ENCODE peak calls at places on chromosomes 7 and 10, in five cellular contexts. K is activated CD4-positive, alpha-beta T cell treated with anti-CD3 and anti-CD28 coated beads, Interleukin-2, amount 50 U/mL, for 1 hour; O is hypothalamus; I is stimulated activated CD4-positive, alpha-beta T cell treated with anti-CD3 and anti-CD28 coated beads, Interleukin-2, amount 100 ng/mL, for 48 hours; X is AG04450. S is an unnamed sample.

GRCh38 chr10:70592746-70593512 is 9.6 kb downstream of the PRF1 start:
- DNase-seq in K (no peak), O (no peak), I (no peak), X (no peak), S (no peak)

GRCh38 chr7:69967152-69967591 is 368.9 kb downstream of the AUTS2 start:
- DNase-seq in K (no peak), O (no peak), I (no peak), X (no peak), S (no peak)

GRCh38 chr7:99194301-99194700 is 13.6 kb downstream of the KPNA7 start:
- DNase-seq in K (no peak), O (no peak), I (no peak), X (no peak), S (no peak)

GRCh38 chr7:141974831-141975230 is 1.3 kb upstream of the TAS2R38 start:
- DNase-seq in K (peak), O (no peak), I (no peak), X (no peak), S (no peak)

GRCh38 chr10:98431016-98431415 is 15.7 kb downstream of the HPS1 start:
- DNase-seq in K (no peak), O (no peak), I (no peak), X (no peak), S (no peak)

GRCh38 chr7:92255308-92255707 is 9.5 kb downstream of the ANKIB1 start:
- DNase-seq in K (no peak), O (no peak), I (no peak), X (peak), S (peak)

GRCh38 chr10:78844956-78845355 is 223.8 kb upstream of the ZMIZ1 start:
- DNase-seq in K (no peak), O (no peak), I (no peak), X (no peak), S (no peak)

GRCh38 chr10:59839576-59839975 is 66.8 kb downstream of the CCDC6 start:
- DNase-seq in K (no peak), O (no peak), I (no peak), X (peak), S (peak)

GRCh38 chr10:77497748-77498147 is 139.9 kb downstream of the KCNMA1 start:
- DNase-seq in K (no peak), O (no peak), I (no peak), X (no peak), S (no peak)

GRCh38 chr10:35335718-35336083 is 608 bp upstream of the CCNY start:
- DNase-seq in K (peak), O (no peak), I (no peak), X (no peak), S (no peak)

GRCh38 chr7:7554647-7555575 is 11.8 kb upstream of the MIOS start:
- DNase-seq in K (no peak), O (no peak), I (no peak), X (no peak), S (no peak)

GRCh38 chr10:75430000-75430763 is 1.2 kb upstream of the LRMDA start:
- DNase-seq in K (no peak), O (no peak), I (no peak), X (no peak), S (no peak)

GRCh38 chr10:70762441-70763177 is 22.6 kb downstream of the TBATA start:
- DNase-seq in K (no peak), O (no peak), I (no peak), X (no peak), S (no peak)

S was measured in SJSA1.